ENCODE peak calls at places on chromosomes 16 and 17, in five cellular contexts. R is tibial artery, Y is fibroblast of lung, L is prostate gland, Z is A549. V is an unnamed sample.

GRCh38 chr16:19389246-19389645 is 28.4 kb upstream of the TMC5 start:
- DNase-seq in L (peak; percentile 80), Y (peak; percentile 24), Z (peak; percentile 43), R (no peak), V (peak; percentile 19)

GRCh38 chr16:84279871-84280270 is 14.8 kb upstream of the WFDC1 start:
- DNase-seq in L (no peak), R (no peak), Z (no peak), Y (no peak), V (no peak)

GRCh38 chr17:30554839-30555751 is 77.9 kb downstream of the GOSR1 start:
- DNase-seq in Z (no peak), Y (no peak), R (peak; percentile 49), L (no peak), V (peak; percentile 34)

GRCh38 chr17:74244128-74244527 is 29.9 kb upstream of the DNAI2 start:
- DNase-seq in Y (no peak), L (no peak), R (no peak), Z (no peak), V (no peak)

GRCh38 chr16:57807968-57808528 is 5.8 kb upstream of the KIFC3 start:
- DNase-seq in Z (peak; percentile 91), Y (peak; percentile 91), R (peak; percentile 88), L (peak; percentile 90), V (peak; percentile 75)

GRCh38 chr17:41593306-41594095 is 6.8 kb upstream of the KRT14 start:
- DNase-seq in Z (no peak), L (no peak), Y (no peak), R (no peak), V (no peak)

GRCh38 chr17:33732116-33732515 is 439.0 kb upstream of the ASIC2 start:
- DNase-seq in Y (peak; percentile 1), Z (peak; percentile 18), L (no peak), R (no peak), V (peak; percentile 1)

GRCh38 chr16:4572715-4573114 is 16.6 kb downstream of the C16orf96 start:
- DNase-seq in L (no peak), R (no peak), Z (no peak), Y (no peak), V (no peak)

GRCh38 chr17:71921726-71922320 is 199.0 kb upstream of the SOX9 start:
- DNase-seq in R (no peak), L (no peak), Y (peak; percentile 63), Z (no peak), V (no peak)

GRCh38 chr16:86044881-86045600 is 146.1 kb downstream of the IRF8 start:
- DNase-seq in Z (no peak), L (no peak), Y (no peak), R (no peak), V (no peak)

GRCh38 chr16:89842471-89843408 is 14.5 kb downstream of the SPIRE2 start:
- DNase-seq in Z (no peak), Y (peak; percentile 97), L (no peak), R (no peak), V (peak; percentile 72)

GRCh38 chr17:74297941-74298340 is 23.9 kb downstream of the DNAI2 start:
- DNase-seq in L (no peak), Y (peak; percentile 7), Z (no peak), R (no peak), V (no peak)

GRCh38 chr16:65071371-65072311 is 50.2 kb downstream of the CDH11 start:
- DNase-seq in Z (no peak), Y (peak; percentile 74), L (no peak), R (peak; percentile 83), V (peak; percentile 4)

GRCh38 chr16:55502801-55503366 is 6.0 kb upstream of the LPCAT2 start:
- DNase-seq in Y (peak; percentile 97), L (peak; percentile 50), Z (no peak), R (peak; percentile 92), V (peak; percentile 76)

GRCh38 chr16:86504315-86505184 is 5.8 kb upstream of the FOXF1 start:
- DNase-seq in R (no peak), Y (no peak), Z (no peak), L (no peak), V (no peak)

GRCh38 chr17:47188799-47189731 is at the start of gene CDC27:
- DNase-seq in R (peak; percentile 99), Y (peak; percentile 94), L (peak; percentile 99), Z (peak; percentile 98), V (peak; percentile 98)

GRCh38 chr17:76234354-76234679 is 6.0 kb downstream of the RNF157 start:
- DNase-seq in L (no peak), R (no peak), Y (no peak), Z (no peak), V (no peak)

GRCh38 chr17:30413109-30413508 is 34.4 kb downstream of the CPD start:
- DNase-seq in R (no peak), L (no peak), Z (no peak), Y (peak; percentile 39), V (peak; percentile 22)

GRCh38 chr17:10547351-10547750 is 2.1 kb downstream of the MYH2 start:
- DNase-seq in Y (no peak), L (no peak), Z (no peak), R (no peak), V (no peak)

DNA sequence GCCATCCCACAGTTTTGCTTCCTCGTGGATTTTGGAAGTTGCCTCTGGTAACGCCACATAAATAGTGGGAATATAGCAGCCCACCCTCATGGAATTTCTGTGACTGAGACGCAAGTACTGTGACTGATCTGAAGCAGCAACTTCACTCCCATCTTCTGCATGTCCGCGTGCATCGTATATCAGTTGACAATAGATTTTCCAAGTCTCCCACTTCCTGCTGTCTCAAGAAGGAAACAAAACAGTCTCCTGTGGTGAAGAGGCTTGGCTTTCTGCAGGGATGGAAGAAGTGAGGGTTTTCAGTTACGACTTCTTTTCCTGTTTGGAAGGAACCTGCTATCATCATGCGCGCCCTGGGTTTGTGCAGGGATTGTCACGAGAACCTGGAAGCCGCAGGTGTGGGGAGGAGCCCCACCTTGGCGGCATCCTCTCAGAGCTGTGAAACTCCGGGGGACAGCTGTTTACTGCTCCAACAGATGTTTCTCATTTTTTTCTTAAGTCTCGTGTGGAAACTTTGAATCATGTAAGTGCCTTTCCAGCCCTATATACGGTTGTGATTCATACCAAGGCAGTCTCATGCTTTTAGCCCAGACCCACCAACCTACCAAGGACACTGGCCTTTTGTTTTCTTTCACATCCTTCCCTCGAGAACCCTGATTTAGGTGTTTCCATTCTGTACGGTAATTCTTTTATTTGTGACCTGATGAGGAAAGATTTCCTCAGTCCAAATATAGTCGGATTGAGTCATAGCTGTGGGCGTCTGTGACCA is 57.5 kb downstream of the WIPI1 start:
- DNase-seq in Z (no peak), Y (peak; percentile 66), L (no peak), R (no peak), V (peak; percentile 42)
- H3K4me3 ChIP-seq in Z (no peak overlapping the region), Y (no peak overlapping the region), L (no peak overlapping the region), R (no peak overlapping the region), V (no peak overlapping the region)

GRCh38 chr17:70217571-70217970 is 48.2 kb downstream of the KCNJ2 start:
- DNase-seq in Y (no peak), L (no peak), R (no peak), Z (no peak), V (no peak)
- H3K4me3 ChIP-seq in Y (no peak overlapping the region), L (no peak overlapping the region), R (no peak overlapping the region), Z (no peak overlapping the region), V (no peak overlapping the region)

GRCh38 chr17:1787301-1787902 is 25.5 kb downstream of the SERPINF1 start:
- DNase-seq in Z (peak; percentile 99), Y (peak; percentile 95), L (peak; percentile 60), R (peak; percentile 91), V (peak; percentile 88)
- H3K4me3 ChIP-seq in Z (no peak overlapping the region), Y (no peak overlapping the region), L (no peak overlapping the region), R (no peak overlapping the region), V (no peak overlapping the region)

GRCh38 chr17:11610999-11611566 is 12.8 kb downstream of the DNAH9 start:
- DNase-seq in L (no peak), Y (no peak), Z (no peak), R (no peak), V (no peak)

GRCh38 chr17:11612956-11613355 is 14.7 kb downstream of the DNAH9 start:
- DNase-seq in Z (no peak), R (no peak), L (no peak), Y (no peak), V (no peak)

DNA sequence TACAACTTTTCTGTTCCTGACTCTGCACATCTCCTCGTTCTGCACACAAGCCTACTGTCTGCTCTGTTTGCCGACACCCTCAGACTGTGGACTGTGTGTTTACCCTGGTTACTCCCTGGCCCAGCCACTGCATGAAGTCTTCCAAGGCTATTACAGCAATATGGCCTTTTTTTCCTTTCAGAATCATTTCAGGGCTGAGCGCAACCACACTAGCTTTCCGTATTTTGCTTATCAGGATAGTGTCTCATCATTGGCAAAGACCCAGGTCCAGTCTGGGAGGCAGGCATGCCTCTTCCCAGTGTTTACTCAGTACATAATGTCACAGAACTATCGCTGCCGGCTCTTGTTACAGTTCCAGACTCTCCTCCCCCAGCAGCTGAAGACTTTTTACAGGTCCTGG is 10.1 kb downstream of the DNAH9 start:
- DNase-seq in Z (no peak), R (peak; percentile 66), Y (no peak), L (peak; percentile 79), V (no peak)
- H3K4me3 ChIP-seq in Z (peak overlapping the region; percentile 21), R (no peak overlapping the region), Y (no peak overlapping the region), L (no peak overlapping the region), V (no peak overlapping the region)

GRCh38 chr16:1950559-1950958 is 3.9 kb downstream of the RPL3L start:
- DNase-seq in L (no peak), R (peak; percentile 60), Z (no peak), Y (no peak), V (no peak)
- H3K4me3 ChIP-seq in L (no peak overlapping the region), R (no peak overlapping the region), Z (no peak overlapping the region), Y (no peak overlapping the region), V (no peak overlapping the region)

DNA sequence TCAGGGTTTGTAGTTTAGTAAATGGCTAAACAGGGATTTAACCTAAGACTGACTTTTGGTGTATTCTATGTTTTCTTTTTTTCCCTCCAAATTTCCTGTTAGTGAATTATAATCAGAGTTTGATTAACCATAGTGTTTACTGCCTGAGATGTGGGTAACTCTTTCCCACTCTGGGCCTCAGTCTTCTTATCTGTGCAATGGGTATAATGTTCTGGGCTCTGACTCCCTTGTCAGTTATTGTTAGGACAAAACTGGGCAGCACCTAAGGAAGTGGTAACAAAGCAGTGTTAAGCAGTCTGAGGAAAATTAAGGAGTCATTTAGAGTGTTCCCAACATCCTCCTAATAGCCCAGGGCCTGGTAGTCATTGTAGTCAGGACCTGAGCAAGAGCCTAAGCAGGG is 206.4 kb upstream of the N4BP1 start:
- DNase-seq in R (no peak), Y (no peak), Z (no peak), L (no peak), V (no peak)
- H3K4me3 ChIP-seq in R (no peak overlapping the region), Y (no peak overlapping the region), Z (no peak overlapping the region), L (no peak overlapping the region), V (no peak overlapping the region)